ENCODE peak calls at places on chromosomes 13 and 19, in nine cellular contexts. M is AG09319, Y is transverse colon, A is tibial nerve, J is WTC11, N is progenitor cell of endocrine pancreas, X is GM23338, R is ovary, F is Panc1. S is an unnamed sample.
A peak's percentile ranks its signal among the peaks of the same experiment; 100 is the strongest.

GRCh38 chr13:109729031-109729870 is 57.1 kb downstream of the IRS2 start:
- DNase-seq in M (no peak), Y (no peak), A (no peak), J (no peak), N (no peak), X (no peak), R (no peak), F (no peak), S (no peak)

GRCh38 chr19:44839272-44839671 is 6.8 kb upstream of the NECTIN2 start:
- DNase-seq in M (no peak), Y (no peak), A (no peak), J (peak; percentile 36), N (no peak), X (peak; percentile 66), R (no peak), F (no peak), S (no peak)

GRCh38 chr19:17555929-17556813 is 722 bp downstream of the COLGALT1 start:
- DNase-seq in M (no peak), Y (peak; percentile 81), A (no peak), J (peak; percentile 72), N (no peak), X (peak; percentile 81), R (peak; percentile 58), F (no peak), S (no peak)

GRCh38 chr13:37701972-37702371 is 103.4 kb upstream of the POSTN start:
- DNase-seq in M (peak; percentile 49), Y (no peak), A (no peak), J (no peak), N (no peak), X (no peak), R (no peak), F (no peak), S (no peak)

GRCh38 chr19:4499855-4500254 is 18.4 kb downstream of the PLIN4 start:
- DNase-seq in M (no peak), Y (no peak), A (no peak), J (no peak), N (no peak), X (no peak), R (no peak), F (no peak), S (peak; percentile 74)

GRCh38 chr13:97982286-97982685 is 28.8 kb downstream of the IPO5 start:
- DNase-seq in M (no peak), Y (no peak), A (no peak), J (no peak), N (no peak), X (no peak), R (no peak), F (no peak), S (no peak)

GRCh38 chr19:16394111-16394510 is 69.5 kb downstream of the KLF2 start:
- DNase-seq in M (no peak), Y (no peak), A (no peak), J (no peak), N (no peak), X (no peak), R (no peak), F (no peak), S (no peak)

GRCh38 chr19:13705928-13706447 is 58.3 kb upstream of the MRI1 start:
- DNase-seq in M (no peak), Y (no peak), A (no peak), J (no peak), N (no peak), X (no peak), R (no peak), F (no peak), S (no peak)

GRCh38 chr13:42544246-42544915 is 29.6 kb upstream of the TNFSF11 start:
- DNase-seq in M (no peak), Y (no peak), A (no peak), J (no peak), N (no peak), X (no peak), R (no peak), F (no peak), S (no peak)

GRCh38 chr13:109979186-109979585 is 192.8 kb upstream of the IRS2 start:
- DNase-seq in M (no peak), Y (no peak), A (no peak), J (no peak), N (no peak), X (no peak), R (no peak), F (no peak), S (no peak)

GRCh38 chr13:27905650-27906049 is 14.2 kb upstream of the PDX1 start:
- DNase-seq in M (no peak), Y (no peak), A (no peak), J (no peak), N (no peak), X (no peak), R (no peak), F (no peak), S (no peak)

GRCh38 chr19:9456018-9456689 is 20.8 kb upstream of the ZNF266 start:
- DNase-seq in M (no peak), Y (no peak), A (no peak), J (no peak), N (no peak), X (no peak), R (no peak), F (no peak), S (no peak)

GRCh38 chr19:48513289-48514122 is 1.9 kb upstream of the LMTK3 start:
- DNase-seq in M (peak; percentile 25), Y (peak; percentile 75), A (no peak), J (peak; percentile 83), N (peak; percentile 47), X (peak; percentile 98), R (no peak), F (no peak), S (no peak)

GRCh38 chr19:35164418-35164817 is 9.9 kb downstream of the FXYD5 start:
- DNase-seq in M (no peak), Y (no peak), A (no peak), J (no peak), N (no peak), X (no peak), R (no peak), F (no peak), S (no peak)

GRCh38 chr13:30818323-30818960 is 83.1 kb downstream of the ALOX5AP start:
- DNase-seq in M (no peak), Y (no peak), A (no peak), J (no peak), N (no peak), X (no peak), R (no peak), F (no peak), S (no peak)

DNA sequence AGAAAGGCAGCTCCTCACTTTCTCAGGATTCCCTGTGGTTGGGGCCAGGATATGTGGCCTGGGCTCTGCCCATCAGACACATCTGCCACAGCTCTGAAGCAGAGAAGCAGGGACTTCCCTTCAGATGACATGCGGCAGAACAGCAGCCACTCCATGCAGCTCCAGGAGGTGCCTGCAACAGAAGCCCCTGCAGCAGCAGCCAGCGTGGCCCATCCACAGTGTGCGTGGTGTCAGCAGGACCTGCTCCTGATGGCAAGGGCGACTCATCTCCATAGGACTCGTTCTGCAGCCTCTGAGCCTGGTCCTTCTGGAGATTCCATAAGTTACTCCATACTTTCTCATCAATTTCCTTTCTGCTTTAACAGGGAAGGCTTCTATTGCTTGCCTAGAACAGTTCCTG is 105.0 kb downstream of the SUCLA2 start:
- DNase-seq in M (no peak), Y (no peak), A (no peak), J (no peak), N (no peak), X (no peak), R (no peak), F (no peak), S (no peak)
- TF ChIP-seq CTCF in M (no peak), Y (no peak), A (no peak), J (no peak), N (no peak), X (no peak), R (no peak), F (no peak), S (no peak)

GRCh38 chr19:33397536-33398360 is 24.2 kb downstream of the CEBPG start:
- DNase-seq in M (no peak), Y (no peak), A (peak; percentile 8), J (peak; percentile 52), N (no peak), X (no peak), R (no peak), F (no peak), S (no peak)

GRCh38 chr19:33394723-33395560 is 21.4 kb downstream of the CEBPG start:
- DNase-seq in M (no peak), Y (no peak), A (no peak), J (no peak), N (no peak), X (no peak), R (no peak), F (no peak), S (no peak)

GRCh38 chr19:33398361-33399060 is 25.0 kb downstream of the CEBPG start:
- DNase-seq in M (no peak), Y (no peak), A (no peak), J (no peak), N (no peak), X (no peak), R (no peak), F (no peak), S (no peak)

GRCh38 chr19:33395561-33396550 is 22.3 kb downstream of the CEBPG start:
- DNase-seq in M (no peak), Y (no peak), A (peak; percentile 59), J (no peak), N (no peak), X (no peak), R (peak; percentile 68), F (no peak), S (no peak)

GRCh38 chr19:33396701-33397535 is 23.4 kb downstream of the CEBPG start:
- DNase-seq in M (no peak), Y (no peak), A (no peak), J (peak; percentile 46), N (no peak), X (peak; percentile 60), R (no peak), F (no peak), S (no peak)
- TF ChIP-seq CTCF in M (no peak), Y (no peak), A (no peak), J (no peak), N (no peak), X (no peak), R (no peak), F (no peak), S (no peak)

DNA sequence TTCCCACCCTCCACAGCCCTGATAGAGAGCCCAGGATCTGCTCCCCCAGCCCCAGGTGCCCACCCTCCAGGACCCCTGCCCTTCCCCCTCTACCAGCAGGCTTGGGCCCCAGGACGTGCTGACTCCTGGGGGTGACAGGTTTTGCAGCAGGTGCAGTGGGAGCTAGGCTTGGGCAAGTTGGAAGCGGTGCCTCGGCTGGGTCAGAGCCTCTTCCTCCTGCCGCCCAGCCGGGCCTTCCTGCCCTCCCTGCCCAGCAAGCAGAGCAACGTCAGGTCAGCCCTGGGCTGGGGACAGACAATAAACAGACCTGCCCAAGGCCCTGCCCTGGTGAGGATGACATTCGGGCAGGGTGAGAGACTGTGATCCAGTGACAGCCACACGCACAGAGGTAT is 9.2 kb upstream of the NCCRP1 start:
- DNase-seq in M (no peak), Y (no peak), A (no peak), J (no peak), N (no peak), X (no peak), R (no peak), F (no peak), S (no peak)
- TF ChIP-seq CTCF in M (no peak), Y (no peak), A (no peak), J (no peak), N (no peak), X (no peak), R (no peak), F (no peak), S (peak; percentile 35)

DNA sequence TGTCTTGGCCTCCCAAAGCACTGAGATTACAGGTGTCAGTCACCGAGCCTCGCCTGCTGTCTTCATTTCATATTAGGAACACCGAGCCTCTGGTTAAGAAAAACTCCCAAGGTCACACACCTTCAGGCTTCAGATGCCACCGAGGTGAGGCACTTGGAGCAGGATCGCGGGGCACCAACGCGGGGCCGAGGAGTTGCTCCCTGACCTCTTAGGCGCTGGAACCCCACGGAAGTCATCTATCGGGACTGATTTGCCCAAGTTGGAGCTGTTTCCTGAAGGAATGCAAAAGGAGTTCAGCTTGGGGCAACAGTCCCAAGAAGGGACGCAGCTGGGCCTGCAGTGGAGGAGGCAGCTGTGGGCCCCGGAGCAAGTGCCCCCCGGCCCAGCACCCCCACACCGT is 50.3 kb upstream of the XPO4 start:
- DNase-seq in M (no peak), Y (no peak), A (no peak), J (no peak), N (no peak), X (no peak), R (no peak), F (no peak), S (no peak)
- TF ChIP-seq CTCF in M (no peak), Y (no peak), A (no peak), J (no peak), N (no peak), X (no peak), R (no peak), F (no peak), S (no peak)